ENCODE peak calls at places on chromosomes 16 and 17, in five cellular contexts. K is tibial nerve, O is ovary, A is transverse colon, R is GM12878. M is an unnamed sample. For H3K4me1, the result is how much of the 10 kb centered on the place peaks cover.

GRCh38 chr17:77834170-77835115 is 124.1 kb upstream of the TNRC6C start:
- DNase-seq in R (peak), O (no peak), K (no peak), A (peak), M (peak)

GRCh38 chr17:14950216-14950615 is 314.9 kb downstream of the PMP22 start:
- DNase-seq in K (no peak), A (no peak), O (no peak), R (no peak), M (no peak)

GRCh38 chr17:78935419-78936323 is 10.5 kb upstream of the TIMP2 start:
- DNase-seq in K (peak), O (peak), R (no peak), A (peak), M (peak)

GRCh38 chr16:9437115-9437514 is 345.7 kb downstream of the HAPSTR1 start:
- DNase-seq in A (no peak), O (no peak), K (no peak), R (no peak), M (no peak)

GRCh38 chr17:60154616-60155426 is 5.0 kb downstream of the CA4 start:
- DNase-seq in R (no peak), A (no peak), K (peak), O (no peak), M (peak)

GRCh38 chr16:5062790-5063765 is 2.7 kb downstream of the C16orf89 start:
- DNase-seq in O (no peak), K (no peak), A (no peak), R (no peak), M (no peak)

GRCh38 chr17:79838541-79839274 is 532 bp downstream of the CBX4 start:
- DNase-seq in R (no peak), K (no peak), O (peak), A (peak), M (peak)

GRCh38 chr17:1091885-1092284 is 87.9 kb downstream of the ABR start:
- DNase-seq in O (no peak), K (no peak), A (no peak), R (no peak), M (peak)

GRCh38 chr17:34979650-34980352 is 511 bp upstream of the LIG3 start:
- DNase-seq in O (no peak), R (no peak), K (no peak), A (no peak), M (no peak)

GRCh38 chr17:64441772-64442549 is 7.0 kb upstream of the MILR1 start:
- DNase-seq in O (no peak), A (peak), K (no peak), R (no peak), M (no peak)

GRCh38 chr17:73304971-73305786 is 6.6 kb downstream of the CDC42EP4 start:
- DNase-seq in A (peak), R (no peak), K (no peak), O (peak), M (peak)

GRCh38 chr16:85413713-85414663 is 199.1 kb upstream of the GSE1 start:
- DNase-seq in R (no peak), A (no peak), O (peak), K (no peak), M (no peak)

GRCh38 chr17:50049636-50050035 is 6.3 kb upstream of the ITGA3 start:
- DNase-seq in K (no peak), R (no peak), O (no peak), A (no peak), M (no peak)

GRCh38 chr16:1218930-1219611 is 6.0 kb downstream of the TPSG1 start:
- DNase-seq in K (no peak), O (no peak), R (no peak), A (no peak), M (no peak)

GRCh38 chr17:30905742-30906100 is 317 bp downstream of the TEFM start:
- DNase-seq in K (no peak), A (peak), R (no peak), O (no peak), M (no peak)

GRCh38 chr16:13936596-13937081 is 16.7 kb downstream of the ERCC4 start:
- DNase-seq in O (no peak), R (no peak), A (no peak), K (no peak), M (no peak)

GRCh38 chr17:76670020-76670707 is 26.6 kb upstream of the ST6GALNAC1 start:
- DNase-seq in K (no peak), O (no peak), R (no peak), A (no peak), M (peak)

GRCh38 chr16:48272837-48273421 is 25.6 kb upstream of the ABCC11 start:
- DNase-seq in O (no peak), R (no peak), A (no peak), K (no peak), M (no peak)

GRCh38 chr16:50680907-50681885 is at the start of gene SNX20:
- DNase-seq in R (peak), K (no peak), A (peak), O (no peak), M (peak)

GRCh38 chr17:65389426-65389825 is 172.0 kb downstream of the AXIN2 start:
- DNase-seq in K (no peak), O (no peak), R (no peak), A (no peak), M (no peak)

GRCh38 chr16:13067648-13068047 is 166.2 kb downstream of the SHISA9 start:
- DNase-seq in A (no peak), K (no peak), R (no peak), O (no peak), M (no peak)

GRCh38 chr16:54422159-54422558 is 135.6 kb upstream of the IRX3 start:
- DNase-seq in O (no peak), A (no peak), K (no peak), R (no peak), M (peak)

GRCh38 chr16:51441331-51441730 is 290.3 kb upstream of the SALL1 start:
- DNase-seq in O (no peak), K (no peak), A (no peak), R (no peak), M (no peak)

GRCh38 chr17:75832164-75832651 is 12.0 kb downstream of the UNC13D start:
- DNase-seq in A (peak), R (no peak), O (no peak), K (peak), M (peak)

GRCh38 chr17:19677736-19678379 is 29.3 kb downstream of the ALDH3A2 start:
- DNase-seq in O (no peak), R (no peak), A (no peak), K (no peak), M (no peak)

GRCh38 chr17:80104321-80104955 is 3.1 kb downstream of the GAA start:
- DNase-seq in R (no peak), O (peak), A (no peak), K (no peak), M (no peak)

GRCh38 chr16:53131363-53132071 is 76.7 kb downstream of the CHD9 start:
- DNase-seq in O (peak), K (peak), A (peak), R (no peak), M (peak)

GRCh38 chr16:84737658-84738057 is 37.9 kb downstream of the USP10 start:
- DNase-seq in A (peak), O (no peak), K (no peak), R (no peak), M (peak)

GRCh38 chr16:85930321-85930720 is 31.4 kb downstream of the IRF8 start:
- DNase-seq in A (no peak), R (no peak), K (no peak), O (no peak), M (no peak)

GRCh38 chr16:47377156-47377555 is 83.7 kb downstream of the ITFG1 start:
- DNase-seq in A (no peak), K (no peak), R (no peak), O (no peak), M (no peak)

GRCh38 chr16:9438991-9439390 is 347.5 kb downstream of the HAPSTR1 start:
- DNase-seq in K (no peak), A (no peak), O (no peak), R (no peak), M (no peak)

GRCh38 chr17:77886387-77886728 is 72.1 kb upstream of the TNRC6C start:
- DNase-seq in K (no peak), O (no peak), R (no peak), A (no peak), M (peak)

GRCh38 chr16:84450176-84450865 is 54.1 kb downstream of the MEAK7 start:
- DNase-seq in K (no peak), O (no peak), A (no peak), R (no peak), M (peak)

GRCh38 chr17:79617740-79618382 is 7.0 kb upstream of the RBFOX3 start:
- DNase-seq in A (no peak), K (no peak), O (no peak), R (no peak), M (no peak)

GRCh38 chr16:30445149-30445407 is 596 bp downstream of the SEPHS2 start:
- DNase-seq in O (no peak), R (no peak), K (no peak), A (no peak), M (no peak)

GRCh38 chr16:30447512-30448226 is 2.0 kb upstream of the SEPHS2 start:
- DNase-seq in A (no peak), K (no peak), R (no peak), O (no peak), M (no peak)

GRCh38 chr16:30446203-30446595 is 525 bp upstream of the SEPHS2 start:
- DNase-seq in K (no peak), O (no peak), R (no peak), A (no peak), M (no peak)

GRCh38 chr16:30444231-30445148 is 1.2 kb downstream of the SEPHS2 start:
- DNase-seq in O (no peak), R (no peak), K (no peak), A (no peak), M (no peak)

GRCh38 chr16:30445408-30446202 is at the start of gene SEPHS2:
- DNase-seq in O (peak), A (peak), R (peak), K (peak), M (peak)
- TF ChIP-seq EP300 in O (peak), A (no peak), R (no peak), K (peak), M (no peak)

DNA sequence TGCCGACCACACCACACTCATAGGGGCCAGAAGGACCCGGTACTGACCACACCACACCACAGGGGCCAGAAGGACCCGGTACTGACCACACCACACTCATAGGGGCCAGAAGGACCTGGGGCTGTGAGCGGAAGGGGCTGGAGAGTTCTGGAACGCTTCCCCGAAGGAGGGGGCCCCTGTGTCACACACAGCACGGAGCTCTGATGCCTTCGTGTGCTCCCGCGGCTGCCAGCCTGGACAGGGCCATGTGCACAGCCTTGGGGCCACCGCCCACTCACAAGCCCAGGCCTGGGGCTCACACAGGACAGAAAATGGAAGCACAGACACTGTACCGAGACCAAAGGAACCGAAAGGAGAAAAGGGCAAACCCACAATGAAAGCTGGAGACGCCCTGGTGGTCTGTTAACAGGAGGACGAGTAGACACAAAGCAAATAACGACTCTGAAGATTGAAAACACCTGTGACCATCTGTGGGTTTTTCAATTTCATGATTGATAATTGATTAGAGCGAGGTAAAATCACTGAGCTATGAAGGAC is 106.5 kb upstream of the METRNL start:
- DNase-seq in R (peak), A (no peak), K (no peak), O (no peak), M (no peak)
- H3K4me1 ChIP-seq in R (under half), A (under half), K (under half), O (under half), M (under half)

GRCh38 chr16:73060216-73060615 is 12.3 kb upstream of the ZFHX3 start:
- DNase-seq in A (no peak), K (no peak), R (no peak), O (no peak), M (no peak)
- TF ChIP-seq EP300 in A (no peak), K (no peak), R (no peak), O (no peak), M (no peak)

GRCh38 chr17:37494401-37494831 is 4.7 kb downstream of the DUSP14 start:
- DNase-seq in A (no peak), O (no peak), R (no peak), K (no peak), M (no peak)

GRCh38 chr17:37490638-37491614 is 1.2 kb downstream of the DUSP14 start:
- DNase-seq in A (peak), R (no peak), O (peak), K (no peak), M (no peak)

GRCh38 chr17:37492167-37492566 is 2.5 kb downstream of the DUSP14 start:
- DNase-seq in K (no peak), O (no peak), A (no peak), R (no peak), M (no peak)

GRCh38 chr17:37494971-37495370 is 5.3 kb downstream of the DUSP14 start:
- DNase-seq in K (no peak), A (no peak), O (no peak), R (no peak), M (no peak)

GRCh38 chr17:37493249-37494027 is 3.7 kb downstream of the DUSP14 start:
- DNase-seq in R (no peak), K (no peak), O (no peak), A (no peak), M (no peak)
- H3K4me1 ChIP-seq in R (under half), K (under half), O (under half), A (under half), M (under half)

GRCh38 chr17:81346090-81346907 is 49.0 kb upstream of the BAHCC1 start:
- DNase-seq in K (peak), O (peak), A (peak), R (peak), M (peak)
- TF ChIP-seq EP300 in K (peak), O (no peak), A (no peak), R (no peak), M (peak)

GRCh38 chr16:29876578-29877249 is 13.7 kb upstream of the CDIPT start:
- DNase-seq in O (no peak), R (no peak), A (no peak), K (no peak), M (no peak)
- H3K4me1 ChIP-seq in O (under half), R (under half), A (under half), K (under half), M (under half)

DNA sequence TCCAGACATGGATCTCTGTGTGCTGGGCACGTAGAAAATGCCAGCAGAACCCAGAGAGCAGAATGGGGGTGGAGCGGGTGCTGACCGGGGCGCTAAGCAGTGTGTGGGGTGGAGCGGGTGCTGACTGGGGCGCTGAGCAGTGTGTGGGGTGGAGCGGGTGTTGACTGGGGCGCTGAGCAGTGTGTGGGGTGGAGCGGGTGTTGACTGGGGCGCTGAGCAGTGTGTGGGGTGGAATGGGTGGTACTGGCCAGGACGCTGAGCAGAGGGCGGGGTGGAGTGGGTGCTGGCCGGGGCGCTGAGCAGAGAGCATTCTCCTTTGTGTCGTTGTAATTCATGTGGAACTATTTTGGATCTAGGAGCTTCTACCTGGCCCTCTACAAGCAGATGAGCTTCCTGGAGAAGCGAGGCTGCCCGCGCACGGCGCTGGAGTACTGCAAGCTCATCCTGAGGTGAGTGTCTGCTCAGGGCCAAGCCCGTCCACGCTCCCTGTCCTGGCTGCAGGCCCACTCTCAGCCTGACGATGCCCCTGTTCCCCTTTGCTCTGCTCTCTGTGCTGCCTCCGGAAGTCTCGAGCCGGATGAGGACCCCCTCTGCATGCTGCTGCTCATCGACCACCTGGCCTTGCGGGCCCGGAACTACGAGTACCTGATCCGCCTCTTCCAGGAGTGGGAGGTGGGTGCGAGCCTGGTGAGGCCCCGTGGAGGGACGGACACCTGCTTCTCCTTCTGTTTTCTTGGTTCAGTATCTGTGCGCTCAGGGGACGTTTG is 20.3 kb upstream of the MC1R start:
- DNase-seq in O (no peak), A (no peak), K (no peak), R (no peak), M (no peak)
- TF ChIP-seq EP300 in O (no peak), A (no peak), K (no peak), R (no peak), M (no peak)

M was measured in stomach.